ENCODE peak calls at places on chromosomes 6 and 20, in seven cellular contexts. B is heart right ventricle, Q is adrenal gland, H is heart left ventricle, W is epithelial cell of esophagus, C is AG09309, L is sigmoid colon. Y is an unnamed sample.

GRCh38 chr20:46308258-46309157 is at the start of gene CDH22:
- DNase-seq in B (peak), Q (peak), H (peak), W (peak), C (no peak), L (no peak), Y (peak)

GRCh38 chr6:170057034-170057734 is 233.7 kb downstream of the DLL1 start:
- DNase-seq in B (no peak), Q (no peak), H (no peak), W (no peak), C (no peak), L (peak), Y (no peak)

GRCh38 chr20:16220826-16221225 is 352.4 kb downstream of the KIF16B start:
- DNase-seq in B (no peak), Q (no peak), H (no peak), W (no peak), C (no peak), L (no peak), Y (no peak)

GRCh38 chr20:7855545-7855944 is 84.7 kb downstream of the HAO1 start:
- DNase-seq in B (no peak), Q (no peak), H (no peak), W (peak), C (no peak), L (no peak), Y (no peak)

GRCh38 chr6:169292340-169293124 is 38.9 kb upstream of the THBS2 start:
- DNase-seq in B (no peak), Q (peak), H (no peak), W (peak), C (peak), L (peak), Y (peak)

GRCh38 chr6:37709250-37709931 is 11.7 kb upstream of the MDGA1 start:
- DNase-seq in B (no peak), Q (no peak), H (no peak), W (no peak), C (no peak), L (no peak), Y (no peak)

GRCh38 chr6:49915035-49915434 is 48.7 kb upstream of the CRISP1 start:
- DNase-seq in B (no peak), Q (no peak), H (no peak), W (peak), C (no peak), L (no peak), Y (no peak)

GRCh38 chr6:117919775-117920492 is 12.9 kb downstream of the SLC35F1 start:
- DNase-seq in B (peak), Q (no peak), H (peak), W (no peak), C (no peak), L (no peak), Y (no peak)

GRCh38 chr6:152636675-152637421 is at the start of gene SYNE1:
- DNase-seq in B (peak), Q (peak), H (peak), W (peak), C (no peak), L (peak), Y (peak)

GRCh38 chr6:41649596-41649995 is 11.3 kb downstream of the MDFI start:
- DNase-seq in B (no peak), Q (no peak), H (peak), W (no peak), C (no peak), L (no peak), Y (no peak)

GRCh38 chr20:60993647-60994046 is 258.4 kb upstream of the CDH4 start:
- DNase-seq in B (no peak), Q (no peak), H (no peak), W (no peak), C (no peak), L (no peak), Y (no peak)

GRCh38 chr20:39778847-39779641 is 816.9 kb downstream of the DHX35 start:
- DNase-seq in B (no peak), Q (peak), H (no peak), W (peak), C (no peak), L (no peak), Y (peak)

GRCh38 chr6:121247386-121247785 is 86.9 kb downstream of the TBC1D32 start:
- DNase-seq in B (no peak), Q (no peak), H (no peak), W (no peak), C (no peak), L (no peak), Y (peak)

GRCh38 chr6:131787955-131788712 is 19.7 kb upstream of the ENPP1 start:
- DNase-seq in B (peak), Q (no peak), H (no peak), W (no peak), C (no peak), L (no peak), Y (peak)

GRCh38 chr20:11766961-11767360 is 150.7 kb upstream of the BTBD3 start:
- DNase-seq in B (no peak), Q (no peak), H (no peak), W (peak), C (no peak), L (no peak), Y (no peak)

GRCh38 chr6:25219581-25220249 is 59.5 kb upstream of the CARMIL1 start:
- DNase-seq in B (no peak), Q (no peak), H (no peak), W (peak), C (no peak), L (no peak), Y (no peak)

GRCh38 chr20:949717-950116 is 33.6 kb upstream of the ANGPT4 start:
- DNase-seq in B (no peak), Q (no peak), H (no peak), W (no peak), C (no peak), L (no peak), Y (no peak)

GRCh38 chr20:32505723-32506473 is 79.2 kb downstream of the NOL4L start:
- DNase-seq in B (no peak), Q (no peak), H (no peak), W (no peak), C (no peak), L (no peak), Y (no peak)

GRCh38 chr6:34341481-34341971 is 50.9 kb downstream of the NUDT3 start:
- DNase-seq in B (no peak), Q (no peak), H (no peak), W (peak), C (no peak), L (peak), Y (no peak)

GRCh38 chr20:48794360-48794759 is 33.4 kb downstream of the PREX1 start:
- DNase-seq in B (no peak), Q (no peak), H (no peak), W (no peak), C (no peak), L (no peak), Y (no peak)

GRCh38 chr6:3371222-3371949 is 85.5 kb downstream of the SLC22A23 start:
- DNase-seq in B (no peak), Q (no peak), H (no peak), W (no peak), C (no peak), L (peak), Y (no peak)

GRCh38 chr6:3373597-3374203 is 83.2 kb downstream of the SLC22A23 start:
- DNase-seq in B (no peak), Q (no peak), H (no peak), W (no peak), C (no peak), L (peak), Y (no peak)

GRCh38 chr6:3370361-3371221 is 86.3 kb downstream of the SLC22A23 start:
- DNase-seq in B (no peak), Q (no peak), H (no peak), W (no peak), C (no peak), L (peak), Y (no peak)

GRCh38 chr6:3372912-3373554 is 83.8 kb downstream of the SLC22A23 start:
- DNase-seq in B (no peak), Q (no peak), H (no peak), W (no peak), C (no peak), L (peak), Y (no peak)

DNA sequence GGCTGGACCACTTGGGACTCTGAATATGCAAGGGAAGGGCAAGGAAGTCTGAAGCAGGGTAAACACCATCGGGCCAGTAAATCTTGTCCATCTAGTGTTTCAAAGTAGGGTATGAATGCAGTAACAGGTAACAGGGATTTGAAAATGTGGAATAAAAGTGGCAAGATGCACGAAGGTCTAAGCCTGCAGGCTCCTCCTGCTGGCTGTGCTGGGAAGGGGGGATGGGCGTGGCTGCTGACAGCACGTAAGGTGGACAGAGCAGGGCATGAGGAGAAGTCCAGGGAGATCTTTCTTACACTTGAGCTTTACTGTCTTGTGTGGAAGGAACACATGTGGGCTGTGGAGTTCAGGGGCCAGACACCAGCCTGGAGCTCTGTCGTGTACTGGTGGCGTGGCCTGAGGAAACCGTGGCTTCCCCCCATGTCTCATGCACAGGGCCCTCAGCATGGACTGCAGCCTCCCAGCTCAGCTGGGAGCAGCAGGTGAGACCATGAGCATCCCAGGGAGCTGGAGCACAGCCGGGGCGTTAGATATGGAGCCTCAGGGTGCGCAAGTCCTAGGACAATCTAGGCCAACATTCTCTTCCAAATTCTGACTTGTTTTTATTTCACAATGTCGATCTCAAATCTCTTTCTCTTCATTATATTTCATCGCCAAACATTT is 84.5 kb downstream of the SLC22A23 start:
- DNase-seq in B (no peak), Q (no peak), H (no peak), W (no peak), C (no peak), L (peak), Y (no peak)
- TF ChIP-seq CTCF in B (no peak), Q (no peak), H (no peak), W (peak), C (peak), L (no peak), Y (peak)

GRCh38 chr6:94859924-94860323 is 717.4 kb upstream of the MANEA start:
- DNase-seq in B (no peak), Q (no peak), H (no peak), W (no peak), C (no peak), L (no peak), Y (no peak)
- H3K4me3 ChIP-seq in B (no peak), Q (no peak), H (no peak), W (no peak), C (no peak), L (no peak), Y (no peak)

GRCh38 chr6:145761584-145761983 is 26.3 kb upstream of the EPM2A start:
- DNase-seq in B (no peak), Q (no peak), H (no peak), W (no peak), C (no peak), L (no peak), Y (no peak)
- TF ChIP-seq CTCF in B (no peak), Q (no peak), H (peak), W (no peak), C (no peak), L (no peak), Y (no peak)

GRCh38 chr6:138972226-138972665 is 15.8 kb downstream of the REPS1 start:
- DNase-seq in B (no peak), Q (no peak), H (no peak), W (peak), C (no peak), L (no peak), Y (peak)
- H3K4me3 ChIP-seq in B (no peak), Q (no peak), H (no peak), W (no peak), C (no peak), L (no peak), Y (no peak)

DNA sequence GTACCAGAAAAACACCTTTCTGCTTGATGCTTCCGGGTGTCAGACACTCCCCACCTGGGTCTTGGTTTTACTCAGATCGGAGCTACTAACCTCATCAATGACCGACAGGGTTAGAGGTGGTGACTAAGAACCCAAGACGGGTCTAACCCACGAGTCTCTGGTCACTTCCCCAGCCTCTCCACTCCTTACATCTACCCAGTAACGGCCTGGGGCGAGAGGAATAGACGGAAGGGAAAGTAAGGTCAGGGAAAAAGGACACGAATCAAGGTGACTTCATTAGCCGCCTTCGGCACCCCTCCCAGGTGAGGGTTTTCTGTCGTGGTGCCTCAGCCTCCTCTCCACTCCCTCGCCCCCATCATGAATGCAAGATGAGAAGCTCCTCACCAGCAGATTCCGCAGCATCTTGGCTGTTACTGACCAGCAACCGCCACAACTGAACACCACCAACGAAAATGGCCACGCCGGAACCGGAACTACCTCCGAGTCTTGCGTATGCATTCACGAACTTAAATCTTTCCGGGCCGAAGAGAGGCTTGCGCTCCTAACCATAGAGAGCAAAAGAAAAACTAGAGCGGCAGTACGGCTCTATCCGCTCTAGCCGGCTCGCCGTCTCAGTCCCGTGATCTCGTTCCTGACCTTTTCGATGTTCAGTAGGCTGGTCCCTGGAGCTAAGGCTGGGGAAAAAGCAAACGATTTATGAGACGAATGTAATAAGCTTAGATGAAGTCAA is at the start of gene COX7A2:
- DNase-seq in B (peak), Q (peak), H (peak), W (peak), C (peak), L (peak), Y (peak)
- TF ChIP-seq CTCF in B (no peak), Q (no peak), H (no peak), W (no peak), C (no peak), L (no peak), Y (no peak)

GRCh38 chr6:111759836-111760785 is 113.1 kb downstream of the FYN start:
- DNase-seq in B (no peak), Q (no peak), H (no peak), W (no peak), C (peak), L (peak), Y (peak)
- H3K4me3 ChIP-seq in B (no peak), Q (no peak), H (no peak), W (no peak), C (no peak), L (peak), Y (no peak)

GRCh38 chr20:57434390-57434700 is 43.1 kb downstream of the RBM38 start:
- DNase-seq in B (peak), Q (no peak), H (no peak), W (no peak), C (no peak), L (no peak), Y (no peak)
- TF ChIP-seq CTCF in B (no peak), Q (no peak), H (peak), W (no peak), C (no peak), L (no peak), Y (no peak)

GRCh38 chr20:35772563-35773058 is 796 bp downstream of the PHF20 start:
- DNase-seq in B (no peak), Q (no peak), H (no peak), W (no peak), C (no peak), L (no peak), Y (no peak)

GRCh38 chr20:35768731-35769664 is 2.8 kb upstream of the PHF20 start:
- DNase-seq in B (peak), Q (peak), H (peak), W (peak), C (peak), L (peak), Y (peak)

GRCh38 chr20:35773154-35773751 is 1.4 kb downstream of the PHF20 start:
- DNase-seq in B (no peak), Q (no peak), H (no peak), W (peak), C (no peak), L (peak), Y (peak)

GRCh38 chr20:35771689-35772562 is at the start of gene PHF20:
- DNase-seq in B (peak), Q (peak), H (peak), W (peak), C (peak), L (peak), Y (peak)

GRCh38 chr20:35771367-35771688 is 487 bp upstream of the PHF20 start:
- DNase-seq in B (no peak), Q (no peak), H (no peak), W (no peak), C (no peak), L (no peak), Y (no peak)
- H3K4me3 ChIP-seq in B (no peak), Q (no peak), H (peak), W (peak), C (peak), L (no peak), Y (peak)

GRCh38 chr20:47676219-47676721 is 109.0 kb downstream of the SULF2 start:
- DNase-seq in B (no peak), Q (no peak), H (no peak), W (no peak), C (no peak), L (no peak), Y (no peak)
- TF ChIP-seq CTCF in B (no peak), Q (no peak), H (no peak), W (no peak), C (no peak), L (no peak), Y (no peak)